ENCODE peak calls at places on chromosomes 7 and 10, in seven cellular contexts. Q, G, E, C, Z, U and P are unnamed samples.

GRCh38 chr10:29627201-29628105 is 7.3 kb downstream of the SVIL start:
- DNase-seq in Q (no peak), G (no peak), E (no peak), C (peak; percentile 74), Z (no peak), U (no peak), P (no peak)

GRCh38 chr10:112767156-112767555 is 182.9 kb upstream of the TCF7L2 start:
- DNase-seq in Q (no peak), G (no peak), E (no peak), C (no peak), Z (no peak), U (no peak), P (no peak)

GRCh38 chr7:24510781-24511180 is 62.5 kb upstream of the PALS2 start:
- DNase-seq in Q (no peak), G (no peak), E (no peak), C (no peak), Z (no peak), U (no peak), P (no peak)

GRCh38 chr7:7979556-7979955 is 11.0 kb downstream of the GLCCI1 start:
- DNase-seq in Q (no peak), G (no peak), E (no peak), C (no peak), Z (no peak), U (no peak), P (no peak)

GRCh38 chr7:1734331-1734730 is 64.3 kb downstream of the ELFN1 start:
- DNase-seq in Q (no peak), G (no peak), E (no peak), C (peak; percentile 34), Z (no peak), U (no peak), P (no peak)

GRCh38 chr10:34114914-34115313 is 700.2 kb downstream of the PARD3 start:
- DNase-seq in Q (no peak), G (no peak), E (no peak), C (no peak), Z (no peak), U (no peak), P (no peak)

GRCh38 chr10:69961168-69961863 is 91.3 kb upstream of the MACROH2A2 start:
- DNase-seq in Q (no peak), G (no peak), E (no peak), C (no peak), Z (no peak), U (no peak), P (no peak)

GRCh38 chr10:52951819-52952218 is 179.2 kb upstream of the MBL2 start:
- DNase-seq in Q (peak; percentile 2), G (peak; percentile 69), E (peak; percentile 84), C (no peak), Z (no peak), U (peak; percentile 89), P (no peak)

GRCh38 chr7:130441408-130441854 is 615 bp upstream of the CEP41 start:
- DNase-seq in Q (no peak), G (no peak), E (peak; percentile 12), C (peak; percentile 39), Z (no peak), U (peak; percentile 27), P (no peak)

GRCh38 chr10:133365461-133366129 is 7.6 kb downstream of the ECHS1 start:
- DNase-seq in Q (no peak), G (no peak), E (no peak), C (no peak), Z (no peak), U (no peak), P (no peak)

GRCh38 chr7:38178695-38179344 is 775 bp downstream of the STARD3NL start:
- DNase-seq in Q (no peak), G (no peak), E (peak; percentile 55), C (no peak), Z (no peak), U (no peak), P (no peak)

GRCh38 chr7:143240323-143241168 is 18.7 kb downstream of the TAS2R40 start:
- DNase-seq in Q (peak; percentile 68), G (peak; percentile 75), E (peak; percentile 84), C (peak; percentile 92), Z (peak; percentile 63), U (peak; percentile 70), P (peak; percentile 68)

GRCh38 chr10:79316671-79317431 is 30.4 kb upstream of the PPIF start:
- DNase-seq in Q (no peak), G (no peak), E (peak; percentile 79), C (peak; percentile 36), Z (no peak), U (no peak), P (no peak)

GRCh38 chr10:94076325-94076841 is 82.7 kb downstream of the PLCE1 start:
- DNase-seq in Q (peak; percentile 30), G (peak; percentile 16), E (no peak), C (peak; percentile 62), Z (no peak), U (no peak), P (no peak)

GRCh38 chr7:31814187-31814586 is 127.2 kb downstream of the PPP1R17 start:
- DNase-seq in Q (no peak), G (no peak), E (peak; percentile 9), C (no peak), Z (no peak), U (peak; percentile 39), P (no peak)

GRCh38 chr7:31811650-31812461 is 124.8 kb downstream of the PPP1R17 start:
- DNase-seq in Q (no peak), G (no peak), E (peak; percentile 20), C (peak; percentile 5), Z (no peak), U (no peak), P (no peak)

GRCh38 chr7:31819031-31819430 is 132.0 kb downstream of the PPP1R17 start:
- DNase-seq in Q (no peak), G (no peak), E (no peak), C (no peak), Z (no peak), U (no peak), P (no peak)

GRCh38 chr7:31815796-31816195 is 128.8 kb downstream of the PPP1R17 start:
- DNase-seq in Q (no peak), G (no peak), E (no peak), C (no peak), Z (no peak), U (no peak), P (no peak)

DNA sequence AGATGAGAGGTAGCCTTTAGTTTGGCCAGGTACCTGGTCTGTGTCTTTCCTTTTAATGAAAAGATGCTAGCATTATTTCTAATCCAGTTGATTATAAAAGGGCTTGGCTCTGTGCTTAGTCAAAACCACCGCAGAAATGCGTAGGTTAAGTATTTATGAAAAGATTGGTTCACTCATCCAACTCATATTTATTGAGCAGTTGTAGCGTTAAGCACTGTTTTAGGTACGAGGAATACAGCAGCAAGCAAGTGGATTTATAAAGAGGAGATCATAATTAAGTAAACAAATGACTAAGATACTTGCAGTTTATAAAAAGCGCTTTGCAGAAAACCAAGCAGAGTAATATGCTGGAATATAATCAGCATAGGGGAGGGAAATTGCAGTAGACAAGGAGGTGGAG is 129.8 kb downstream of the PPP1R17 start:
- DNase-seq in Q (no peak), G (no peak), E (no peak), C (no peak), Z (no peak), U (no peak), P (no peak)
- TF ChIP-seq CTCF in Q (no peak), G (no peak), E (no peak), C (no peak), Z (no peak), U (no peak), P (no peak)

GRCh38 chr7:128387216-128387615 is 22.6 kb downstream of the IMPDH1 start:
- DNase-seq in Q (no peak), G (no peak), E (no peak), C (no peak), Z (no peak), U (no peak), P (no peak)
- TF ChIP-seq CTCF in Q (no peak), G (no peak), E (no peak), C (no peak), Z (no peak), U (no peak), P (no peak)

GRCh38 chr10:4772202-4772570 is 53.8 kb upstream of the AKR1E2 start:
- DNase-seq in Q (no peak), G (no peak), E (no peak), C (no peak), Z (no peak), U (no peak), P (no peak)

GRCh38 chr10:4775808-4776207 is 50.2 kb upstream of the AKR1E2 start:
- DNase-seq in Q (no peak), G (no peak), E (no peak), C (peak; percentile 74), Z (no peak), U (no peak), P (no peak)

GRCh38 chr10:4767033-4767814 is 58.8 kb upstream of the AKR1E2 start:
- DNase-seq in Q (no peak), G (no peak), E (no peak), C (peak; percentile 80), Z (no peak), U (no peak), P (no peak)

GRCh38 chr10:4770766-4771553 is 55.0 kb upstream of the AKR1E2 start:
- DNase-seq in Q (peak; percentile 77), G (no peak), E (no peak), C (peak; percentile 93), Z (no peak), U (no peak), P (peak; percentile 59)

DNA sequence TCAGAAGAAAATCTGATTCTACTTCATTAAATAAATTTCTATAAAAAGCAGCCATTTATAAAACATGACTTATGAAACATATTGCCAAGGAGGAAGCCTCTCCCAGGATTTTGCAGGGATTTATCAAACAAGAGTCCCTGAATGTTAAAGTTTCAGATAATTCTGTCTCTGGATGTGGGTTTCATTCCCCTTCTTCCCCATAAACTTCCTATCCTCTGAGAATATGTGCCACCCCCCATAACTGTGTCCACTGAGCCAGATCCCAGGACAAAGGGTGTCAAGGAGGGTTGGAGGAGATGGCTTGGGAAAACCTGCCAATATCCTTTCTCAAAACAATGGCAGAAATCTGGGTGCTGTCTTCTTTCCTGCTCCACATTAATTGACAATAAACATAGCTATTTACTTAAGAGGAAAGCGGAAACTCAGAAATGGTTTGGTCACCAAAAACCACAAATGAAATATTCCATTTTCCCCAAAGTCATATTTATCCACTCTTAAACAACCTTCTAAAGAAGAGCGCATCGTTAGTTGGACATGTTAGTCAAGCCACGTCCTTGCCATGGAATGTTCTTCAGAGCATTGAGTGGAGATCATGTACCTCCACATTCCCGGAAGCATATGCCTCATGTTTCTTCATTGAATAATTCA is 54.3 kb upstream of the AKR1E2 start:
- DNase-seq in Q (peak; percentile 63), G (no peak), E (no peak), C (peak; percentile 86), Z (no peak), U (no peak), P (no peak)
- TF ChIP-seq CTCF in Q (no peak), G (no peak), E (no peak), C (no peak), Z (no peak), U (no peak), P (no peak)

GRCh38 chr7:18872344-18872743 is 245.1 kb downstream of the TWIST1 start:
- DNase-seq in Q (no peak), G (no peak), E (no peak), C (no peak), Z (no peak), U (no peak), P (no peak)

GRCh38 chr7:18874875-18875274 is 242.6 kb downstream of the TWIST1 start:
- DNase-seq in Q (no peak), G (no peak), E (no peak), C (no peak), Z (no peak), U (no peak), P (no peak)

GRCh38 chr7:18877874-18878273 is 239.6 kb downstream of the TWIST1 start:
- DNase-seq in Q (no peak), G (no peak), E (no peak), C (no peak), Z (no peak), U (no peak), P (no peak)

GRCh38 chr7:18873674-18874341 is 243.6 kb downstream of the TWIST1 start:
- DNase-seq in Q (no peak), G (no peak), E (no peak), C (peak; percentile 78), Z (no peak), U (peak; percentile 41), P (no peak)
- TF ChIP-seq CTCF in Q (peak; percentile 47), G (no peak), E (peak; percentile 3), C (peak; percentile 73), Z (no peak), U (peak; percentile 36), P (peak; percentile 52)